ENCODE peak calls at places on chromosomes 6 and 20, in six cellular contexts. N is nephron progenitor cell; R is DMS 273 treated with DMSO at 0.1 percent for 48 hours; K is stimulated activated CD8-positive, alpha-beta memory T cell treated with anti-CD3 and anti-CD28 coated beads, Interleukin-15, amount 100 ng/mL, for 24 hours; T is CD4-positive, alpha-beta T cell; I is effector memory CD4-positive, alpha-beta T cell. Y is an unnamed sample.

GRCh38 chr6:166707045-166707444 is 80.0 kb upstream of the RPS6KA2 start:
- DNase-seq in N (peak), K (no peak), T (no peak), I (no peak), R (no peak), Y (no peak)

GRCh38 chr6:152338335-152339125 is 298.6 kb downstream of the SYNE1 start:
- DNase-seq in T (peak), I (peak), N (peak), K (peak), R (no peak), Y (no peak)

GRCh38 chr20:35823147-35823546 is 51.3 kb downstream of the PHF20 start:
- DNase-seq in T (no peak), K (no peak), I (no peak), R (no peak), N (no peak), Y (no peak)

GRCh38 chr6:41801380-41801779 is 13.9 kb downstream of the TOMM6 start:
- DNase-seq in T (no peak), N (no peak), K (no peak), R (no peak), I (no peak), Y (no peak)

GRCh38 chr6:120871416-120872261 is 462.6 kb downstream of the TBC1D32 start:
- DNase-seq in K (no peak), T (no peak), R (no peak), N (no peak), I (no peak), Y (no peak)

GRCh38 chr6:49205526-49205925 is 257.5 kb downstream of the MMUT start:
- DNase-seq in T (no peak), N (no peak), I (no peak), K (no peak), R (no peak), Y (no peak)

GRCh38 chr20:44407402-44408184 is 52.1 kb downstream of the HNF4A start:
- DNase-seq in K (no peak), T (no peak), N (no peak), I (no peak), R (no peak), Y (peak)

GRCh38 chr20:47357296-47358051 is 975 bp upstream of the ZMYND8 start:
- DNase-seq in R (peak), T (peak), N (peak), I (peak), K (peak), Y (peak)

GRCh38 chr20:48098099-48098498 is 312.8 kb upstream of the SULF2 start:
- DNase-seq in K (no peak), R (no peak), I (no peak), N (no peak), T (no peak), Y (no peak)

GRCh38 chr6:38248500-38249234 is 391.1 kb downstream of the BTBD9 start:
- DNase-seq in K (no peak), I (no peak), R (no peak), N (no peak), T (no peak), Y (no peak)

GRCh38 chr6:133184798-133185380 is 56.3 kb upstream of the EYA4 start:
- DNase-seq in T (no peak), N (no peak), K (no peak), I (no peak), R (peak), Y (no peak)

GRCh38 chr6:3962897-3963296 is 113.7 kb downstream of the FAM50B start:
- DNase-seq in I (no peak), K (no peak), N (no peak), T (no peak), R (no peak), Y (no peak)

GRCh38 chr6:101490857-101491256 is 97.3 kb downstream of the GRIK2 start:
- DNase-seq in R (no peak), K (no peak), I (no peak), N (no peak), T (no peak), Y (no peak)

GRCh38 chr20:17873410-17874270 is 95.0 kb downstream of the SNX5 start:
- DNase-seq in N (no peak), R (peak), K (no peak), T (no peak), I (no peak), Y (peak)

GRCh38 chr6:141117869-141118268 is 1014.9 kb upstream of the GJE1 start:
- DNase-seq in N (no peak), R (no peak), T (no peak), K (no peak), I (no peak), Y (no peak)

GRCh38 chr6:108541843-108542795 is 18.6 kb upstream of the FOXO3 start:
- DNase-seq in I (peak), N (peak), K (no peak), R (peak), T (peak), Y (peak)

GRCh38 chr20:47998736-47999135 is 213.5 kb upstream of the SULF2 start:
- DNase-seq in T (no peak), N (no peak), K (no peak), R (no peak), I (no peak), Y (no peak)

GRCh38 chr6:12291083-12291784 is 1.1 kb downstream of the EDN1 start:
- DNase-seq in R (no peak), K (no peak), N (no peak), I (no peak), T (no peak), Y (no peak)

GRCh38 chr20:44011251-44011940 is 96.7 kb downstream of the TOX2 start:
- DNase-seq in R (no peak), T (no peak), N (no peak), I (no peak), K (no peak), Y (no peak)

GRCh38 chr20:51428451-51429143 is 113.9 kb downstream of the NFATC2 start:
- DNase-seq in N (peak), R (no peak), T (no peak), I (no peak), K (no peak), Y (no peak)

GRCh38 chr6:6225885-6226284 is 94.6 kb downstream of the F13A1 start:
- DNase-seq in K (no peak), I (no peak), R (no peak), T (no peak), N (no peak), Y (no peak)

GRCh38 chr6:34176261-34177031 is 30.6 kb upstream of the GRM4 start:
- DNase-seq in N (no peak), K (no peak), R (no peak), T (no peak), I (no peak), Y (no peak)

GRCh38 chr6:52610745-52611355 is 34.0 kb upstream of the TRAM2 start:
- DNase-seq in T (no peak), R (no peak), N (no peak), I (no peak), K (no peak), Y (no peak)

GRCh38 chr6:105932440-105932839 is 153.7 kb upstream of the PRDM1 start:
- DNase-seq in K (no peak), T (no peak), N (no peak), I (no peak), R (no peak), Y (no peak)

GRCh38 chr6:100455230-100456124 is 9.2 kb downstream of the SIM1 start:
- DNase-seq in T (no peak), K (no peak), R (no peak), N (peak), I (no peak), Y (no peak)

GRCh38 chr20:33684533-33685327 is 1.5 kb downstream of the E2F1 start:
- DNase-seq in N (peak), R (peak), T (no peak), I (no peak), K (no peak), Y (no peak)

GRCh38 chr6:125746731-125747588 is 2.5 kb upstream of the HEY2 start:
- DNase-seq in T (peak), R (peak), K (no peak), I (peak), N (peak), Y (peak)

GRCh38 chr6:125829433-125829832 is 38.7 kb downstream of the NCOA7 start:
- DNase-seq in N (no peak), I (no peak), T (no peak), K (no peak), R (no peak), Y (no peak)

GRCh38 chr6:168031411-168032382 is 34.2 kb downstream of the KIF25 start:
- DNase-seq in N (no peak), R (no peak), T (no peak), K (no peak), I (no peak), Y (no peak)

GRCh38 chr20:43853174-43853803 is 61.4 kb upstream of the TOX2 start:
- DNase-seq in T (no peak), K (no peak), N (no peak), I (no peak), R (no peak), Y (no peak)

GRCh38 chr6:33623895-33624381 is 2.8 kb downstream of the ITPR3 start:
- DNase-seq in K (no peak), R (no peak), I (no peak), T (no peak), N (no peak), Y (no peak)

GRCh38 chr6:141169419-141169818 is 963.3 kb upstream of the GJE1 start:
- DNase-seq in N (peak), R (no peak), I (no peak), T (no peak), K (no peak), Y (no peak)